ENCODE peak calls at places on chromosomes 2 and 18, in six cellular contexts. C is CD8-positive, alpha-beta memory T cell; G is activated T-cell treated with anti-CD3 and anti-CD28 coated beads for 4 hours; M is CD4-positive, alpha-beta T cell; F is nephron progenitor cell; K is LHCN-M2. T is an unnamed sample.

GRCh38 chr2:65402780-65403528 is 29.4 kb downstream of the SPRED2 start:
- DNase-seq in K (no peak), G (no peak), F (no peak), C (no peak), M (no peak), T (no peak)

GRCh38 chr2:227568852-227569169 is 29.9 kb upstream of the SCYGR2 start:
- DNase-seq in K (no peak), G (no peak), M (no peak), F (no peak), C (no peak), T (no peak)

GRCh38 chr18:79585395-79586370 is 93.9 kb upstream of the CTDP1 start:
- DNase-seq in C (no peak), M (no peak), F (no peak), K (no peak), G (no peak), T (no peak)

GRCh38 chr2:105320651-105321215 is 8.8 kb downstream of the TGFBRAP1 start:
- DNase-seq in G (no peak), M (no peak), C (no peak), K (peak; percentile 78), F (no peak), T (peak; percentile 90)

GRCh38 chr2:42363413-42363812 is 2.4 kb upstream of the COX7A2L start:
- DNase-seq in C (no peak), F (no peak), G (no peak), K (no peak), M (no peak), T (no peak)

GRCh38 chr2:53473236-53473635 is 294.4 kb upstream of the CHAC2 start:
- DNase-seq in M (no peak), F (no peak), C (no peak), G (no peak), K (peak; percentile 10), T (peak; percentile 53)

GRCh38 chr2:119242276-119243119 is 18.9 kb downstream of the STEAP3 start:
- DNase-seq in G (no peak), M (no peak), C (no peak), K (no peak), F (no peak), T (no peak)

GRCh38 chr2:71460595-71461303 is 7.4 kb downstream of the DYSF start:
- DNase-seq in F (no peak), M (no peak), G (no peak), C (no peak), K (peak; percentile 47), T (peak; percentile 50)

GRCh38 chr2:111250448-111251030 is 129.8 kb downstream of the BCL2L11 start:
- DNase-seq in M (no peak), C (no peak), K (peak; percentile 64), G (no peak), F (no peak), T (no peak)

T was measured in SJCRH30.